ENCODE peak calls at places on chromosomes 4 and X, in four cellular contexts. U is endodermal cell, E is adipocyte, F is right lobe of liver. I is an unnamed sample. For H3K4me1 and H3K36me3, the result is how much of the 10 kb centered on the place peaks cover.

GRCh38 chr4:120616041-120616440 is 306.5 kb downstream of the PRDM5 start:
- DNase-seq in U (no peak), F (no peak), E (no peak), I (no peak)

GRCh38 chrX:28015993-28016392 is 34.7 kb upstream of the DCAF8L1 start:
- DNase-seq in E (no peak), U (no peak), F (no peak), I (no peak)

GRCh38 chrX:129846686-129847085 is 3.0 kb upstream of the ZDHHC9 start:
- DNase-seq in F (no peak), U (no peak), E (no peak), I (no peak)

GRCh38 chrX:24463077-24463476 is 2.0 kb upstream of the PDK3 start:
- DNase-seq in E (no peak), F (no peak), U (no peak), I (no peak)

GRCh38 chr4:8739357-8739756 is 132.3 kb downstream of the HMX1 start:
- DNase-seq in E (no peak), F (peak), U (no peak), I (no peak)

GRCh38 chr4:95267081-95267480 is 281.7 kb downstream of the UNC5C start:
- DNase-seq in E (peak), U (no peak), F (no peak), I (no peak)

GRCh38 chr4:24219171-24219570 is 329.3 kb upstream of the PPARGC1A start:
- DNase-seq in F (peak), U (peak), E (no peak), I (no peak)

GRCh38 chrX:36198575-36198974 is 279.0 kb downstream of the CFAP47 start:
- DNase-seq in U (no peak), F (no peak), E (no peak), I (no peak)

GRCh38 chr4:112290341-112290740 is 4.6 kb upstream of the TIFA start:
- DNase-seq in F (no peak), E (no peak), U (no peak), I (no peak)

GRCh38 chr4:4289055-4289454 is 899 bp downstream of the LYAR start:
- DNase-seq in U (no peak), F (no peak), E (no peak), I (no peak)

GRCh38 chr4:55635282-55635681 is 816 bp downstream of the NMU start:
- DNase-seq in F (no peak), E (no peak), U (peak), I (no peak)

GRCh38 chr4:153782567-153782966 is 6.3 kb downstream of the SFRP2 start:
- DNase-seq in U (no peak), E (peak), F (no peak), I (no peak)

GRCh38 chr4:86043755-86044592 is 315.9 kb downstream of the MAPK10 start:
- DNase-seq in U (peak), E (peak), F (no peak), I (no peak)

GRCh38 chr4:28677808-28678207 is 1817.2 kb downstream of the STIM2 start:
- DNase-seq in F (no peak), E (no peak), U (no peak), I (no peak)

GRCh38 chrX:111131572-111131971 is 35.6 kb downstream of the PAK3 start:
- DNase-seq in F (no peak), E (peak), U (no peak), I (no peak)

GRCh38 chr4:156778093-156778492 is 193.5 kb downstream of the PDGFC start:
- DNase-seq in E (no peak), U (no peak), F (no peak), I (no peak)

GRCh38 chr4:156781852-156782251 is 189.7 kb downstream of the PDGFC start:
- DNase-seq in E (no peak), U (no peak), F (no peak), I (no peak)

GRCh38 chr4:156778606-156779005 is 193.0 kb downstream of the PDGFC start:
- DNase-seq in F (no peak), E (peak), U (no peak), I (no peak)

GRCh38 chr4:156779774-156780173 is 191.8 kb downstream of the PDGFC start:
- DNase-seq in U (no peak), F (no peak), E (no peak), I (no peak)

GRCh38 chr4:156779046-156779445 is 192.6 kb downstream of the PDGFC start:
- DNase-seq in E (peak), F (no peak), U (no peak), I (no peak)
- H3K4me1 ChIP-seq in E (under half), F (under half), U (under half), I (under half)

DNA sequence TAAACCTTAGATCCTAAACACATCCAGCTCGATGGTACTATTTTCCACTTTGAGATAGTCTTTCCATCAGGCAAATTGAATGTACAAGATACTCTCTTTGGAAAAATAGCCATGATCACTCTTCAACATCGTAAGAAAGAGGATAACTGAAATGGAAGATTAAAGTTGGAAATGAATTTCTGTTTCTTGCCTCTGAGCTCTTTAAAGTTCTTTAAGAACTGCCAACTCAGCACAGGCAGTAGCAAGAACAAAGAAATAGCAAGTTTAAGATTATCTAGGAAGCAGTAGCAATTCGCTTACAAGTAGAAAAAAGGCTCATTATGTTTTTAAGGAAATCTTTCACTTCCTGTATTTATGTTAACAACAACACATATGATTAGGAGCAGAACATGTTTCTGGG is 127.6 kb downstream of the CDS1 start:
- DNase-seq in U (no peak), E (no peak), F (no peak), I (no peak)
- H3K36me3 ChIP-seq in U (half or more), E (half or more), F (under half), I (under half)

GRCh38 chr4:39713691-39714090 is 15.8 kb downstream of the UBE2K start:
- DNase-seq in U (no peak), E (peak), F (no peak), I (no peak)

GRCh38 chr4:39716356-39716755 is 18.4 kb downstream of the UBE2K start:
- DNase-seq in E (no peak), U (no peak), F (peak), I (no peak)

GRCh38 chr4:39714171-39714570 is 16.2 kb downstream of the UBE2K start:
- DNase-seq in U (no peak), F (no peak), E (no peak), I (no peak)

GRCh38 chr4:39712819-39713607 is 15.1 kb downstream of the UBE2K start:
- DNase-seq in U (no peak), F (peak), E (no peak), I (no peak)

DNA sequence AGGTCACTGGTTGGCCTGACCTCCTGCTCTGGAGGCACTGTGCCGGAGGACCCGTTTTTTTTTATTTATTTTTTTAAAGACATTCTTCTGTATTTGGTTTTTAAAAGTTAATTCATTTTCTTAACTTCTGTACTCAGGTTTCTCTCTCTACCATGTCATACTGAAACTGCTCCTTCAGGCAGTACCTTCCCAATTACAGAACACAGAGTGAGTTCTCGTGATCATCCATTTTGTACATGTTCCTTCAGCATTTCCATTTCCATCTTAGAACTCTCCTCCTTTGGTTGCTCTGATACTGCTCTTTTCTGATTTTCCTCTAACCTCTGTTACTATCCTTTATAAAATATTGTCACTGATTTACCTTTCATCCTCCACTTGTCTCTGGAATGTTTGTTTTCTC is 17.9 kb downstream of the UBE2K start:
- DNase-seq in F (no peak), E (no peak), U (no peak), I (no peak)
- H3K4me1 ChIP-seq in F (under half), E (under half), U (under half), I (under half)

DNA sequence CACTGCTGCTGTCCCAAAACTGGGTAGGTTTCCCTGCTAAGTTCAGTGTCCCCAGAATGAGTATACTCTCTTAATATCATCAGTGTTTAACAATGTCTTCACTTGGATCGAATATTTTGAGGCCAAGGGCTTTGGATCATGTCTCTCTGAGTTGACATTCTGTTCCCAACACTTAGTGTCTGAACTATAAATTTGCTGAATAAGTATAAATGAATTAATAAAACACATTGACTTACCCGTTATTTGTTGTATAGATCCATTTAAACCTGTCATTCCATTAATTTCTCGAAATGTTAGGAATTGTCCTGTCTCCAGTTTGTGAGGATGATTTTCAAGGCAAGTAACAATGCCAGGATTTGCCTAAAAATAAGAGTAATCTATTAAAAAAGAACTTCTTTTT is 32.6 kb downstream of the UBA6 start:
- DNase-seq in F (no peak), U (no peak), E (no peak), I (no peak)
- H3K36me3 ChIP-seq in F (under half), U (half or more), E (half or more), I (under half)

DNA sequence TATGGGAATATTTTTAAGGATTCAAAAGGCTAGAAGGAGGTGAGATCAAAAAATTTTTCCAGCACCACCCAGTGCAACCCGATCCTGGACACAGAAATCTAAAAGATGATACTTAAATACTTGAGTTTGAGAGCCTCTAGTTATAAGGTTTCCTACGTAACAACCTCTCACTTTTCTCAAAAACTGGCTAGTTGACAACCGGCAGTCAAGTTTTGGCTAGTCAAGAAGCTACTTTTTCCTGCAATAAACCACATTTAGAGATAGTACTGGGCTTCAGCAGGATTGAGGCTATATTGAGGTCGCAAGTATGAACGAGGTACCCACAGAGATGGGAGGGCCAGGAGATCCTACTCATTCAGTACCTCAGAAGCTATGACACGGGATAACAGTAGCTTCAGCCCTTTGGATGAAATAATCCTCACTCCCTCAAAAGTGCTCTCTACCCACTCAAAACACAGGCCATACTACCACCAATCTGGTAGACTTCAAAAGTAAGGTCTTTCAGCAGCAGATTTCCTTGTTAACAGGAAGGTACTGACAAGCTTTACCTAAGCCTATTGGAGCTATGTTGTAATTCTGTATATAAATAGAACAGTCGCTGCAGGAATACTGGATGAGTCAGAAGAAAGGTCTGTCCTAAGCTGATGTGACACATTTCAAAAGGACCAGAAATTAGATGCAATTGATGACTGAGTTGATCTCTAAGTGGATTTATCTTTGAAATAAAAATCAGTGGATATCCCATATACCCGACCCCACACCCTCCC is 1.5 kb upstream of the TSPAN5 start:
- DNase-seq in E (peak), U (no peak), F (no peak), I (no peak)
- H3K4me1 ChIP-seq in E (under half), U (under half), F (under half), I (under half)

DNA sequence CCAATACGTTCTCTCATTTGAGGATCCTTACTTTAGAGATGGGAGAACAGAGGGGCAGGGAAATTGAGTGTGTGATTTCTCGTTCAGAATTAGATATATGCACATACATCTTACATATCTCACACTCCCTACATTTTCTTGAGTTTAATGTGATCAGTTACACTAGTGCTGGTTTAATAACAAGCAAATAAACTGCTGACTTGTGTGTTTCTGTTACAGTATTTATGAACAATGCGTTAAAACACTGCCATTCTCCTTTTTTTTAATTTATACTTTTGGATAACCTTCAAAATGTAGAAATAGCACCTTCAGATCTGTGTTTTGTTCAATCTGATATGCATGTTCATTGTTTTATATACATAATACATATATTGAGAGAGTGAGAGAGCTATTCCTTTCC is 130.1 kb downstream of the KLHL8 start:
- DNase-seq in U (no peak), E (no peak), F (no peak), I (no peak)
- H3K36me3 ChIP-seq in U (half or more), E (under half), F (under half), I (under half)

GRCh38 chrX:39816871-39817731 is 280.7 kb downstream of the BCOR start:
- DNase-seq in E (peak), F (peak), U (peak), I (no peak)
- H3K4me1 ChIP-seq in E (under half), F (under half), U (under half), I (under half)

GRCh38 chrX:131745942-131746489 is 202.1 kb downstream of the OR13H1 start:
- DNase-seq in U (no peak), E (no peak), F (no peak), I (no peak)

GRCh38 chrX:131752493-131753198 is 208.8 kb downstream of the OR13H1 start:
- DNase-seq in F (no peak), E (peak), U (no peak), I (no peak)

GRCh38 chrX:131746491-131746968 is 202.7 kb downstream of the OR13H1 start:
- DNase-seq in U (peak), F (no peak), E (peak), I (no peak)

DNA sequence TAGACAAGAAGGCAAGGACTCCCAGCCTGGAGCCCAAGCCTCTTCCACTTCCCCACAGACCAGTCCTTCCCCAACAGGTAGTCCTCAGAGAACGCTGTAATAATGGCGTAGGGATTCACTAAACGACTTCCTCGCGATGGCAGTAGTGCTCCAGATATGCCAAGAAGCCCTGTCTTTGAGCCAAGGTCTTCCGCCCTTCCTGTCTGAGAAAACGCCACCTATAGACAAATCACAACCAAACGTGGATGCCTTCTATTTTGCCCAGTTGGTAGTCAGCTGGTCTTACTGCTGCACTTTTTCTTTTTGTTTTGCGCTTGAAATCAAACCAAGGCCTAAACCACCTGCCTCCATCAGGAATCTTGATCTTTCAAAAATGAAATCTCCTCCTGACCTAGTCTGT is 203.3 kb downstream of the OR13H1 start:
- DNase-seq in F (no peak), U (no peak), E (peak), I (no peak)
- H3K36me3 ChIP-seq in F (under half), U (half or more), E (under half), I (under half)

I was measured in thoracic aorta.